ENCODE peak calls at places on chromosomes 13 and 19, in five cellular contexts. One of them, this sample, is unnamed.

GRCh38 chr19:39497850-39498261 is 891 bp upstream of the DLL3 start:
- DNase-seq in choroid plexus epithelial cell: peak; percentile 41
- DNase-seq in AG10803: no peak
- DNase-seq in psoas muscle: no peak
- DNase-seq in dorsolateral prefrontal cortex: no peak
- DNase-seq in this sample: peak; percentile 46

GRCh38 chr19:47609885-47610545 is 1.1 kb downstream of the BICRA start:
- DNase-seq in choroid plexus epithelial cell: peak; percentile 59
- DNase-seq in AG10803: peak; percentile 48
- DNase-seq in psoas muscle: peak; percentile 55
- DNase-seq in dorsolateral prefrontal cortex: no peak
- DNase-seq in this sample: peak; percentile 53

GRCh38 chr13:73938375-73939070 is 195.7 kb downstream of the KLF12 start:
- DNase-seq in choroid plexus epithelial cell: peak; percentile 95
- DNase-seq in AG10803: peak; percentile 87
- DNase-seq in psoas muscle: no peak
- DNase-seq in dorsolateral prefrontal cortex: no peak
- DNase-seq in this sample: peak; percentile 59

GRCh38 chr13:73417012-73417615 is 358.3 kb downstream of the KLF5 start:
- DNase-seq in choroid plexus epithelial cell: peak; percentile 52
- DNase-seq in AG10803: peak; percentile 4
- DNase-seq in psoas muscle: no peak
- DNase-seq in dorsolateral prefrontal cortex: no peak
- DNase-seq in this sample: peak; percentile 14

GRCh38 chr13:94553766-94554165 is 42.2 kb downstream of the TGDS start:
- DNase-seq in choroid plexus epithelial cell: no peak
- DNase-seq in AG10803: no peak
- DNase-seq in psoas muscle: no peak
- DNase-seq in dorsolateral prefrontal cortex: no peak
- DNase-seq in this sample: no peak

GRCh38 chr19:4447327-4448146 is 10.1 kb downstream of the UBXN6 start:
- DNase-seq in choroid plexus epithelial cell: no peak
- DNase-seq in AG10803: no peak
- DNase-seq in psoas muscle: no peak
- DNase-seq in dorsolateral prefrontal cortex: no peak
- DNase-seq in this sample: no peak

GRCh38 chr13:52600666-52601065 is 41.6 kb upstream of the HNRNPA1L2 start:
- DNase-seq in choroid plexus epithelial cell: peak; percentile 32
- DNase-seq in AG10803: no peak
- DNase-seq in psoas muscle: no peak
- DNase-seq in dorsolateral prefrontal cortex: no peak
- DNase-seq in this sample: peak; percentile 14

GRCh38 chr13:102556806-102557205 is 40.0 kb upstream of the TPP2 start:
- DNase-seq in choroid plexus epithelial cell: no peak
- DNase-seq in AG10803: no peak
- DNase-seq in psoas muscle: no peak
- DNase-seq in dorsolateral prefrontal cortex: no peak
- DNase-seq in this sample: no peak

GRCh38 chr13:70249332-70250064 is 141.2 kb upstream of the KLHL1 start:
- DNase-seq in choroid plexus epithelial cell: peak; percentile 78
- DNase-seq in AG10803: no peak
- DNase-seq in psoas muscle: no peak
- DNase-seq in dorsolateral prefrontal cortex: no peak
- DNase-seq in this sample: no peak

GRCh38 chr13:60571571-60571970 is 174.6 kb downstream of the TDRD3 start:
- DNase-seq in choroid plexus epithelial cell: no peak
- DNase-seq in AG10803: no peak
- DNase-seq in psoas muscle: no peak
- DNase-seq in dorsolateral prefrontal cortex: no peak
- DNase-seq in this sample: no peak

GRCh38 chr19:32287086-32287485 is 58.3 kb upstream of the ZNF507 start:
- DNase-seq in choroid plexus epithelial cell: no peak
- DNase-seq in AG10803: peak; percentile 3
- DNase-seq in psoas muscle: no peak
- DNase-seq in dorsolateral prefrontal cortex: no peak
- DNase-seq in this sample: no peak

GRCh38 chr13:111916201-111916600 is 150.7 kb upstream of the SOX1 start:
- DNase-seq in choroid plexus epithelial cell: no peak
- DNase-seq in AG10803: no peak
- DNase-seq in psoas muscle: no peak
- DNase-seq in dorsolateral prefrontal cortex: no peak
- DNase-seq in this sample: no peak

GRCh38 chr13:105316731-105317130 is 1218.7 kb downstream of the EFNB2 start:
- DNase-seq in choroid plexus epithelial cell: no peak
- DNase-seq in AG10803: no peak
- DNase-seq in psoas muscle: no peak
- DNase-seq in dorsolateral prefrontal cortex: no peak
- DNase-seq in this sample: no peak

GRCh38 chr13:112911883-112912282 is 57.1 kb upstream of the MCF2L start:
- DNase-seq in choroid plexus epithelial cell: no peak
- DNase-seq in AG10803: no peak
- DNase-seq in psoas muscle: no peak
- DNase-seq in dorsolateral prefrontal cortex: no peak
- DNase-seq in this sample: no peak

GRCh38 chr13:104296301-104296700 is 1230.1 kb upstream of the SLC10A2 start:
- DNase-seq in choroid plexus epithelial cell: peak; percentile 27
- DNase-seq in AG10803: no peak
- DNase-seq in psoas muscle: no peak
- DNase-seq in dorsolateral prefrontal cortex: no peak
- DNase-seq in this sample: peak; percentile 22

GRCh38 chr19:18712981-18713380 is 29.5 kb downstream of the CRTC1 start:
- DNase-seq in choroid plexus epithelial cell: peak; percentile 17
- DNase-seq in AG10803: no peak
- DNase-seq in psoas muscle: no peak
- DNase-seq in dorsolateral prefrontal cortex: no peak
- DNase-seq in this sample: peak; percentile 45

DNA sequence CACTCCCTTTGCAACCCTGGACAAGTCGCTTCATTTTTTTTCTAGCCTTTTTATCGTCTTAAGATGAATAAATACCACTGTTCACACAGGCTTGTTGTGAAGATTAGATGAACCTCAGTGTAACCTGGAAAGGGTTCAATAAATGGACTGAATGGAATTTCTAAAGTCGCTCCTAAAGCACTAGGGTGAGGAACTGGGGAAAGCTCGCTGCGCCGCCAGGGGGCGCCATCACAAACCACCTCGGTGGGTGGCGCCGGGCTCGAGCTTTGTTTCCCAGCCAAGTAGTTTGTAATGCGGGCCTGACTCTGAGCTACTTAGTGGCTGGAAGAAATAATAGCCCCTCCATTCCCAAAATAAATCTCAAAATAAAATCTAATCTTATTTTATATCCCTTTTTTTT is 2.2 kb upstream of the CEACAM6 start:
- DNase-seq in choroid plexus epithelial cell: peak; percentile 34
- DNase-seq in AG10803: peak; percentile 10
- DNase-seq in psoas muscle: peak; percentile 29
- DNase-seq in dorsolateral prefrontal cortex: no peak
- DNase-seq in this sample: peak; percentile 6
- TF ChIP-seq CTCF in choroid plexus epithelial cell: peak; percentile 73
- TF ChIP-seq CTCF in AG10803: peak; percentile 51
- TF ChIP-seq CTCF in psoas muscle: peak; percentile 41
- TF ChIP-seq CTCF in dorsolateral prefrontal cortex: peak; percentile 65
- TF ChIP-seq CTCF in this sample: peak; percentile 62

GRCh38 chr13:44266305-44266704 is 107.3 kb upstream of the SERP2 start:
- DNase-seq in choroid plexus epithelial cell: no peak
- DNase-seq in AG10803: no peak
- DNase-seq in psoas muscle: no peak
- DNase-seq in dorsolateral prefrontal cortex: no peak
- DNase-seq in this sample: no peak

GRCh38 chr13:44268965-44269364 is 104.7 kb upstream of the SERP2 start:
- DNase-seq in choroid plexus epithelial cell: no peak
- DNase-seq in AG10803: no peak
- DNase-seq in psoas muscle: no peak
- DNase-seq in dorsolateral prefrontal cortex: no peak
- DNase-seq in this sample: no peak

GRCh38 chr13:44267203-44267602 is 106.4 kb upstream of the SERP2 start:
- DNase-seq in choroid plexus epithelial cell: no peak
- DNase-seq in AG10803: no peak
- DNase-seq in psoas muscle: no peak
- DNase-seq in dorsolateral prefrontal cortex: no peak
- DNase-seq in this sample: no peak

GRCh38 chr13:44266772-44267171 is 106.9 kb upstream of the SERP2 start:
- DNase-seq in choroid plexus epithelial cell: no peak
- DNase-seq in AG10803: no peak
- DNase-seq in psoas muscle: no peak
- DNase-seq in dorsolateral prefrontal cortex: no peak
- DNase-seq in this sample: no peak

DNA sequence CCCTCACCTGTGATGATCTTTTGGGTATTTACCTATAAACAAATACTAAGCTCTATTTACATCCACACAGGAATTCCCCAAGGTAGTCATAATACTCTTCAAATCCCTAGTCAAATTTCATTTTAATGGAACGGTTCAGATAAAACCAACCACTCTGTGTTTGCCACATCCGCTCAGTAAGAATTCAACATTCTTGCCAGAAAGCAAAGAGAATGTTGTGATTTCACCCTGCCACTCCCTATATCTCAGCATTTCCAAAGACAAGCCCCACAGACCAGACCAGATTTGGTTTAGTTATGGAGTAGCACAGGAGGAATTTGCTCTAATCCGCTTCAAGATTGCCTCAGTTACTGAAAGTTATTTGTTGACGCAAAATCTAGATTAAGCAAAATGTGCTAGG is 105.7 kb upstream of the SERP2 start:
- DNase-seq in choroid plexus epithelial cell: peak; percentile 77
- DNase-seq in AG10803: peak; percentile 91
- DNase-seq in psoas muscle: no peak
- DNase-seq in dorsolateral prefrontal cortex: no peak
- DNase-seq in this sample: peak; percentile 90
- H3K4me3 ChIP-seq in choroid plexus epithelial cell: no peak overlapping the region
- H3K4me3 ChIP-seq in AG10803: no peak overlapping the region
- H3K4me3 ChIP-seq in psoas muscle: no peak overlapping the region
- H3K4me3 ChIP-seq in dorsolateral prefrontal cortex: no peak overlapping the region
- H3K4me3 ChIP-seq in this sample: no peak overlapping the region

GRCh38 chr19:37468961-37469777 is at the start of gene ZNF570:
- DNase-seq in choroid plexus epithelial cell: peak; percentile 90
- DNase-seq in AG10803: peak; percentile 83
- DNase-seq in psoas muscle: peak; percentile 92
- DNase-seq in dorsolateral prefrontal cortex: peak; percentile 88
- DNase-seq in this sample: peak; percentile 88
- TF ChIP-seq CTCF in choroid plexus epithelial cell: no peak
- TF ChIP-seq CTCF in AG10803: no peak
- TF ChIP-seq CTCF in psoas muscle: no peak
- TF ChIP-seq CTCF in dorsolateral prefrontal cortex: peak; percentile 31
- TF ChIP-seq CTCF in this sample: no peak

GRCh38 chr19:590396-590745 is 690 bp downstream of the HCN2 start:
- DNase-seq in choroid plexus epithelial cell: peak; percentile 57
- DNase-seq in AG10803: no peak
- DNase-seq in psoas muscle: no peak
- DNase-seq in dorsolateral prefrontal cortex: no peak
- DNase-seq in this sample: peak; percentile 23

GRCh38 chr19:591099-591958 is 1.6 kb downstream of the HCN2 start:
- DNase-seq in choroid plexus epithelial cell: no peak
- DNase-seq in AG10803: no peak
- DNase-seq in psoas muscle: no peak
- DNase-seq in dorsolateral prefrontal cortex: no peak
- DNase-seq in this sample: peak; percentile 30

GRCh38 chr19:592101-592500 is 2.4 kb downstream of the HCN2 start:
- DNase-seq in choroid plexus epithelial cell: no peak
- DNase-seq in AG10803: no peak
- DNase-seq in psoas muscle: no peak
- DNase-seq in dorsolateral prefrontal cortex: no peak
- DNase-seq in this sample: no peak

GRCh38 chr19:589693-590395 is at the start of gene HCN2:
- DNase-seq in choroid plexus epithelial cell: no peak
- DNase-seq in AG10803: no peak
- DNase-seq in psoas muscle: no peak
- DNase-seq in dorsolateral prefrontal cortex: no peak
- DNase-seq in this sample: no peak

GRCh38 chr19:590750-591098 is 1.0 kb downstream of the HCN2 start:
- DNase-seq in choroid plexus epithelial cell: no peak
- DNase-seq in AG10803: no peak
- DNase-seq in psoas muscle: no peak
- DNase-seq in dorsolateral prefrontal cortex: no peak
- DNase-seq in this sample: no peak
- H3K4me3 ChIP-seq in choroid plexus epithelial cell: peak overlapping the region; percentile 47
- H3K4me3 ChIP-seq in AG10803: no peak overlapping the region
- H3K4me3 ChIP-seq in psoas muscle: no peak overlapping the region
- H3K4me3 ChIP-seq in dorsolateral prefrontal cortex: peak overlapping the region; percentile 49
- H3K4me3 ChIP-seq in this sample: no peak overlapping the region

GRCh38 chr13:88979465-88980180 is 1308.5 kb downstream of the SLITRK5 start:
- DNase-seq in choroid plexus epithelial cell: peak; percentile 37
- DNase-seq in AG10803: no peak
- DNase-seq in psoas muscle: no peak
- DNase-seq in dorsolateral prefrontal cortex: no peak
- DNase-seq in this sample: no peak
- TF ChIP-seq CTCF in choroid plexus epithelial cell: peak; percentile 9
- TF ChIP-seq CTCF in AG10803: no peak
- TF ChIP-seq CTCF in psoas muscle: no peak
- TF ChIP-seq CTCF in dorsolateral prefrontal cortex: no peak
- TF ChIP-seq CTCF in this sample: no peak

GRCh38 chr13:29922896-29923295 is 72.5 kb upstream of the UBL3 start:
- DNase-seq in choroid plexus epithelial cell: peak; percentile 60
- DNase-seq in AG10803: peak; percentile 79
- DNase-seq in psoas muscle: no peak
- DNase-seq in dorsolateral prefrontal cortex: no peak
- DNase-seq in this sample: peak; percentile 22

GRCh38 chr13:29924482-29924884 is 74.1 kb upstream of the UBL3 start:
- DNase-seq in choroid plexus epithelial cell: peak; percentile 75
- DNase-seq in AG10803: peak; percentile 81
- DNase-seq in psoas muscle: no peak
- DNase-seq in dorsolateral prefrontal cortex: no peak
- DNase-seq in this sample: peak; percentile 63

GRCh38 chr13:29924951-29925350 is 74.5 kb upstream of the UBL3 start:
- DNase-seq in choroid plexus epithelial cell: no peak
- DNase-seq in AG10803: no peak
- DNase-seq in psoas muscle: no peak
- DNase-seq in dorsolateral prefrontal cortex: no peak
- DNase-seq in this sample: no peak

GRCh38 chr13:29922281-29922821 is 71.9 kb upstream of the UBL3 start:
- DNase-seq in choroid plexus epithelial cell: peak; percentile 29
- DNase-seq in AG10803: no peak
- DNase-seq in psoas muscle: no peak
- DNase-seq in dorsolateral prefrontal cortex: no peak
- DNase-seq in this sample: peak; percentile 66

GRCh38 chr13:29923554-29924481 is 73.4 kb upstream of the UBL3 start:
- DNase-seq in choroid plexus epithelial cell: peak; percentile 96
- DNase-seq in AG10803: peak; percentile 99
- DNase-seq in psoas muscle: peak; percentile 76
- DNase-seq in dorsolateral prefrontal cortex: no peak
- DNase-seq in this sample: peak; percentile 93
- H3K4me3 ChIP-seq in choroid plexus epithelial cell: peak overlapping the region; percentile 13
- H3K4me3 ChIP-seq in AG10803: peak overlapping the region; percentile 32
- H3K4me3 ChIP-seq in psoas muscle: no peak overlapping the region
- H3K4me3 ChIP-seq in dorsolateral prefrontal cortex: no peak overlapping the region
- H3K4me3 ChIP-seq in this sample: peak overlapping the region; percentile 6

GRCh38 chr19:58338825-58339558 is 12.2 kb downstream of the ZSCAN22 start:
- DNase-seq in choroid plexus epithelial cell: no peak
- DNase-seq in AG10803: no peak
- DNase-seq in psoas muscle: no peak
- DNase-seq in dorsolateral prefrontal cortex: no peak
- DNase-seq in this sample: no peak
- TF ChIP-seq CTCF in choroid plexus epithelial cell: no peak
- TF ChIP-seq CTCF in AG10803: no peak
- TF ChIP-seq CTCF in psoas muscle: no peak
- TF ChIP-seq CTCF in dorsolateral prefrontal cortex: no peak
- TF ChIP-seq CTCF in this sample: no peak

This sample was measured in fibroblast of villous mesenchyme.